ENCODE peak calls at places on chromosomes 2 and 18, in ten cellular contexts. T is esophagus squamous epithelium; J is fibroblast of lung; M is BE2C; R is CD8-positive, alpha-beta T cell; W is testis; S is upper lobe of right lung; N is WERI-Rb-1; U is ovary; C is neural progenitor cell. Q is an unnamed sample.
A peak's percentile ranks its signal among the peaks of the same experiment; 100 is the strongest.

GRCh38 chr2:105739408-105739807 is 5.3 kb upstream of the NCK2 start:
- DNase-seq in T (no peak), J (no peak), M (no peak), R (no peak), W (no peak), S (no peak), N (no peak), U (no peak), C (no peak), Q (no peak)

GRCh38 chr18:76493213-76494107 is 1.6 kb downstream of the ZNF516 start:
- DNase-seq in T (no peak), J (peak; percentile 60), M (peak; percentile 35), R (no peak), W (no peak), S (no peak), N (peak; percentile 44), U (peak; percentile 52), C (peak; percentile 68), Q (no peak)

GRCh38 chr2:145984541-145984940 is 1464.6 kb upstream of the ZEB2 start:
- DNase-seq in T (no peak), J (peak; percentile 93), M (no peak), R (no peak), W (no peak), S (no peak), N (no peak), U (no peak), C (no peak), Q (peak; percentile 7)

GRCh38 chr18:22841840-22842239 is 91.3 kb upstream of the RBBP8 start:
- DNase-seq in T (no peak), J (peak; percentile 42), M (no peak), R (no peak), W (no peak), S (no peak), N (no peak), U (no peak), C (no peak), Q (no peak)

GRCh38 chr2:27710640-27711430 is 47.1 kb downstream of the SLC4A1AP start:
- DNase-seq in T (no peak), J (peak; percentile 65), M (no peak), R (no peak), W (no peak), S (no peak), N (no peak), U (no peak), C (no peak), Q (no peak)

GRCh38 chr2:19802088-19802806 is 99.5 kb downstream of the TTC32 start:
- DNase-seq in T (no peak), J (peak; percentile 84), M (no peak), R (no peak), W (no peak), S (no peak), N (no peak), U (no peak), C (no peak), Q (peak; percentile 65)

GRCh38 chr2:39870871-39871270 is 91.8 kb upstream of the THUMPD2 start:
- DNase-seq in T (no peak), J (no peak), M (no peak), R (no peak), W (no peak), S (no peak), N (no peak), U (no peak), C (no peak), Q (no peak)

GRCh38 chr2:80703532-80703931 is 399.0 kb upstream of the LRRTM1 start:
- DNase-seq in T (no peak), J (no peak), M (no peak), R (no peak), W (no peak), S (no peak), N (no peak), U (no peak), C (peak; percentile 8), Q (no peak)

GRCh38 chr18:3340015-3340681 is 78.2 kb downstream of the MYL12B start:
- DNase-seq in T (no peak), J (peak; percentile 57), M (no peak), R (no peak), W (no peak), S (no peak), N (no peak), U (no peak), C (no peak), Q (no peak)

GRCh38 chr2:45390433-45390832 is 220.6 kb downstream of the SRBD1 start:
- DNase-seq in T (no peak), J (no peak), M (no peak), R (no peak), W (no peak), S (no peak), N (no peak), U (no peak), C (peak; percentile 64), Q (no peak)

GRCh38 chr18:6677086-6677485 is 52.4 kb upstream of the ARHGAP28 start:
- DNase-seq in T (no peak), J (no peak), M (no peak), R (no peak), W (no peak), S (no peak), N (no peak), U (no peak), C (no peak), Q (no peak)

GRCh38 chr2:222823183-222823915 is 37.5 kb upstream of the ACSL3 start:
- DNase-seq in T (no peak), J (no peak), M (no peak), R (no peak), W (no peak), S (no peak), N (no peak), U (no peak), C (no peak), Q (no peak)

GRCh38 chr2:96144481-96145027 is 686 bp downstream of the DUSP2 start:
- DNase-seq in T (no peak), J (no peak), M (no peak), R (no peak), W (no peak), S (no peak), N (peak; percentile 39), U (no peak), C (no peak), Q (no peak)

GRCh38 chr2:197827618-197828017 is 23.2 kb downstream of the PLCL1 start:
- DNase-seq in T (no peak), J (peak; percentile 33), M (no peak), R (no peak), W (no peak), S (no peak), N (no peak), U (no peak), C (no peak), Q (no peak)

GRCh38 chr18:74116628-74117554 is 30.7 kb downstream of the FBXO15 start:
- DNase-seq in T (no peak), J (peak; percentile 35), M (no peak), R (no peak), W (peak; percentile 37), S (no peak), N (no peak), U (no peak), C (peak; percentile 56), Q (no peak)

DNA sequence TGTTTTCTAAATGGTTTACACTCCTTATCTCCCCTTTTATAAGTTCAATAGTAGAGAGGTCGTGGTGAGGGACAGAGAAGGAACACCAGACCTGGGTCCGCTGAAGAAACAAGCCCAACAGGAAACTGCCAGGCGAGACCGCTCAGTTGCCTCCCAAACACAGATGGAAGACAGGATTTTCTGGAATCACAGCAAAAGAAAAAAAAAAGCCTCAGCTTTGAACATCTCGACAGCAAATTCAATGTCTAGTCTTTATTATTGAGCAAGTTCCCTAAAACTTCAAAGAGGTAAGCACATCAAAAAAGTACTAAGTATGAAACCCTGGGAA is 33.5 kb upstream of the GNAL start:
- DNase-seq in T (no peak), J (no peak), M (no peak), R (no peak), W (no peak), S (no peak), N (no peak), U (no peak), C (no peak), Q (no peak)
- H3K27me3 ChIP-seq in T (no peaks in the 10 kb centered on the region), J (no peaks in the 10 kb centered on the region), M (no peaks in the 10 kb centered on the region), R (no peaks in the 10 kb centered on the region), W (no peaks in the 10 kb centered on the region), S (peaks cover 6% of the 10 kb centered on the region), N (peaks cover 23% of the 10 kb centered on the region), U (no peaks in the 10 kb centered on the region), C (peaks cover 17% of the 10 kb centered on the region), Q (peaks cover 7% of the 10 kb centered on the region)

GRCh38 chr2:160498147-160498546 is 4.5 kb upstream of the RBMS1 start:
- DNase-seq in T (no peak), J (peak; percentile 22), M (no peak), R (no peak), W (no peak), S (no peak), N (no peak), U (no peak), C (no peak), Q (no peak)

GRCh38 chr2:160505236-160505635 is 11.6 kb upstream of the RBMS1 start:
- DNase-seq in T (no peak), J (no peak), M (no peak), R (no peak), W (no peak), S (no peak), N (no peak), U (no peak), C (no peak), Q (no peak)

GRCh38 chr2:160502478-160502877 is 8.9 kb upstream of the RBMS1 start:
- DNase-seq in T (no peak), J (no peak), M (no peak), R (no peak), W (no peak), S (no peak), N (no peak), U (no peak), C (no peak), Q (no peak)

GRCh38 chr2:160499865-160500264 is 6.3 kb upstream of the RBMS1 start:
- DNase-seq in T (no peak), J (no peak), M (no peak), R (no peak), W (no peak), S (no peak), N (no peak), U (no peak), C (no peak), Q (no peak)

GRCh38 chr2:160501370-160501769 is 7.8 kb upstream of the RBMS1 start:
- DNase-seq in T (no peak), J (no peak), M (no peak), R (no peak), W (no peak), S (no peak), N (no peak), U (no peak), C (no peak), Q (no peak)
- H3K4me3 ChIP-seq in T (no peak overlapping the region), J (no peak overlapping the region), M (no peak overlapping the region), R (no peak overlapping the region), W (no peak overlapping the region), S (no peak overlapping the region), N (no peak overlapping the region), U (no peak overlapping the region), C (no peak overlapping the region), Q (no peak overlapping the region)

GRCh38 chr18:5600376-5601071 is 56.7 kb upstream of the EPB41L3 start:
- DNase-seq in T (no peak), J (no peak), M (no peak), R (no peak), W (no peak), S (no peak), N (no peak), U (no peak), C (peak; percentile 28), Q (no peak)
- TF ChIP-seq CTCF in T (peak; percentile 5), J (no peak), M (no peak), R (no peak), W (no peak), S (peak; percentile 52), N (no peak), U (peak; percentile 9), C (peak; percentile 71), Q (peak; percentile 30)

GRCh38 chr2:120397362-120397811 is 51.5 kb downstream of the INHBB start:
- DNase-seq in T (no peak), J (peak; percentile 16), M (no peak), R (no peak), W (peak; percentile 15), S (no peak), N (no peak), U (no peak), C (no peak), Q (no peak)
- H3K27me3 ChIP-seq in T (no peaks in the 10 kb centered on the region), J (peaks cover 6% of the 10 kb centered on the region), M (no peaks in the 10 kb centered on the region), R (no peaks in the 10 kb centered on the region), W (no peaks in the 10 kb centered on the region), S (no peaks in the 10 kb centered on the region), N (no peaks in the 10 kb centered on the region), U (no peaks in the 10 kb centered on the region), C (no peaks in the 10 kb centered on the region), Q (peaks cover 2% of the 10 kb centered on the region)

Q was measured in kidney epithelial cell.